ENCODE peak calls at places on chromosomes 6 and 20, in nine cellular contexts. P is brain microvascular endothelial cell; X is cardiac fibroblast; E is astrocyte of the cerebellum; W is CD8-positive, alpha-beta T cell; T is dorsolateral prefrontal cortex; R is BJ; V is breast epithelium; U is nephron progenitor cell. L is an unnamed sample.

GRCh38 chr20:48202334-48202733 is 417.1 kb upstream of the SULF2 start:
- DNase-seq in P (no peak), X (no peak), E (no peak), W (no peak), T (no peak), R (no peak), V (no peak), U (no peak), L (no peak)

GRCh38 chr6:108948252-108948651 is 100.0 kb downstream of the ARMC2 start:
- DNase-seq in P (peak), X (no peak), E (no peak), W (no peak), T (peak), R (no peak), V (no peak), U (no peak), L (no peak)

GRCh38 chr6:118751072-118751471 is 99.7 kb upstream of the CEP85L start:
- DNase-seq in P (no peak), X (no peak), E (no peak), W (no peak), T (no peak), R (no peak), V (no peak), U (no peak), L (no peak)

GRCh38 chr6:21200056-21200870 is 393.3 kb upstream of the SOX4 start:
- DNase-seq in P (no peak), X (no peak), E (no peak), W (no peak), T (no peak), R (no peak), V (no peak), U (no peak), L (no peak)

GRCh38 chr6:18431581-18431980 is 44.4 kb downstream of the RNF144B start:
- DNase-seq in P (no peak), X (peak), E (no peak), W (no peak), T (no peak), R (no peak), V (no peak), U (no peak), L (no peak)

GRCh38 chr6:169161572-169162167 is 92.0 kb downstream of the THBS2 start:
- DNase-seq in P (no peak), X (no peak), E (no peak), W (no peak), T (no peak), R (no peak), V (peak), U (no peak), L (no peak)

GRCh38 chr20:37968726-37969401 is 64.4 kb downstream of the TTI1 start:
- DNase-seq in P (peak), X (peak), E (no peak), W (no peak), T (no peak), R (no peak), V (no peak), U (no peak), L (no peak)

GRCh38 chr6:163944897-163945296 is 530.4 kb downstream of the QKI start:
- DNase-seq in P (no peak), X (no peak), E (no peak), W (no peak), T (no peak), R (no peak), V (no peak), U (no peak), L (no peak)

GRCh38 chr20:22584922-22585785 is 782 bp upstream of the FOXA2 start:
- DNase-seq in P (no peak), X (no peak), E (no peak), W (no peak), T (no peak), R (no peak), V (no peak), U (peak), L (no peak)

GRCh38 chr6:85126448-85127178 is 323.3 kb upstream of the NT5E start:
- DNase-seq in P (peak), X (peak), E (no peak), W (no peak), T (peak), R (no peak), V (no peak), U (peak), L (no peak)

GRCh38 chr20:1809121-1809520 is 86.1 kb upstream of the SIRPA start:
- DNase-seq in P (peak), X (peak), E (peak), W (no peak), T (no peak), R (peak), V (no peak), U (no peak), L (no peak)

GRCh38 chr20:62914970-62915457 is 11.3 kb downstream of the DIDO1 start:
- DNase-seq in P (peak), X (peak), E (no peak), W (peak), T (no peak), R (no peak), V (no peak), U (peak), L (no peak)

GRCh38 chr6:158070513-158070912 is 88.8 kb downstream of the SYNJ2 start:
- DNase-seq in P (no peak), X (no peak), E (no peak), W (no peak), T (no peak), R (no peak), V (no peak), U (no peak), L (no peak)

GRCh38 chr6:1701668-1702353 is 92.1 kb downstream of the FOXC1 start:
- DNase-seq in P (peak), X (peak), E (no peak), W (no peak), T (no peak), R (peak), V (no peak), U (no peak), L (no peak)

GRCh38 chr20:56872620-56873458 is 243.7 kb downstream of the TFAP2C start:
- DNase-seq in P (no peak), X (no peak), E (no peak), W (no peak), T (no peak), R (no peak), V (no peak), U (no peak), L (no peak)

GRCh38 chr20:61257596-61257995 is 5.5 kb downstream of the CDH4 start:
- DNase-seq in P (no peak), X (no peak), E (no peak), W (no peak), T (no peak), R (no peak), V (no peak), U (no peak), L (no peak)

GRCh38 chr6:139029470-139030210 is 1.1 kb downstream of the ABRACL start:
- DNase-seq in P (peak), X (peak), E (no peak), W (no peak), T (no peak), R (no peak), V (no peak), U (peak), L (peak)

GRCh38 chr6:169833258-169833794 is 81.9 kb downstream of the ERMARD start:
- DNase-seq in P (no peak), X (peak), E (no peak), W (no peak), T (no peak), R (no peak), V (no peak), U (no peak), L (no peak)

GRCh38 chr6:34414999-34415858 is 10.6 kb downstream of the RPS10 start:
- DNase-seq in P (peak), X (peak), E (peak), W (peak), T (no peak), R (no peak), V (no peak), U (no peak), L (no peak)

GRCh38 chr6:112470950-112471349 is 123.8 kb downstream of the RFPL4B start:
- DNase-seq in P (no peak), X (no peak), E (no peak), W (no peak), T (no peak), R (no peak), V (no peak), U (no peak), L (no peak)

GRCh38 chr6:119463081-119463626 is 113.6 kb upstream of the MAN1A1 start:
- DNase-seq in P (no peak), X (no peak), E (no peak), W (no peak), T (no peak), R (no peak), V (no peak), U (no peak), L (no peak)

GRCh38 chr6:166621114-166621540 is 5.9 kb downstream of the RPS6KA2 start:
- DNase-seq in P (no peak), X (no peak), E (no peak), W (no peak), T (no peak), R (no peak), V (no peak), U (no peak), L (no peak)

GRCh38 chr6:766625-767024 is 73.7 kb upstream of the EXOC2 start:
- DNase-seq in P (no peak), X (no peak), E (no peak), W (no peak), T (no peak), R (no peak), V (no peak), U (no peak), L (no peak)

GRCh38 chr6:141744194-141744925 is 388.4 kb upstream of the GJE1 start:
- DNase-seq in P (no peak), X (no peak), E (no peak), W (no peak), T (no peak), R (no peak), V (no peak), U (no peak), L (no peak)

GRCh38 chr6:100948381-100949133 is 67.4 kb upstream of the ASCC3 start:
- DNase-seq in P (peak), X (peak), E (no peak), W (no peak), T (no peak), R (peak), V (no peak), U (no peak), L (no peak)
- TF ChIP-seq CTCF in P (no peak), X (no peak), E (no peak), W (no peak), T (no peak), R (no peak), V (no peak), U (no peak), L (no peak)

DNA sequence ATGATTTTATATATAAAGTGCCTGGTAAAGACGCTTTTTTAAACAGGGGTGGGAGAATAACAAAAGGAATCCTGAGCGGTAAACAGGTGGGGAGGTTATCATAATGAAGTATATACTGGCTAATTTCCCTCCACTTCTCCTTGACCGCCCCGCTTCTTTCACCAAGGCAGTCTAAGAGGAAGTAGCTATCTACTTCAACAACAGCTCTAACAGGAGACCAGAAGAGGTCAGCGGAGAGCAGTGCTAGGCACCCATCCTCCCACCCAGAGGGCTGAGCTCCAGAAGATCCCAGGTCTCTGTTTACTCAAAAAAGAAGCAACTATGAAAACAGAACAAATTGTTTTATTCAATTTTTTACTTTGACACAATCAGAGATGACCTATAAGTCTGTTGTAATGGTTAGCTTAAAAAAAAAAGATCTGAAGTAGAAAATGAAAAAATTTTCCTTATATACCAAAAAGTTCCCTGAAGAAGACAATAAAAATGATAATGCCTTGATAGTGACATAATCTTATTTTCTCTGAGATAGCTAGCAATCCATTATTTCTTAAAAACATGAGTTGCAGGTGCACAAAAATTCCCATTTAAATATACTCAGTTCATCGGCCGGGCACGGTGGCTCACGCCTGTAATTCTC is 141.1 kb downstream of the PDSS2 start:
- DNase-seq in P (peak), X (peak), E (peak), W (peak), T (no peak), R (no peak), V (no peak), U (peak), L (no peak)
- TF ChIP-seq CTCF in P (peak), X (peak), E (peak), W (no peak), T (peak), R (peak), V (no peak), U (peak), L (no peak)

GRCh38 chr6:72080260-72080941 is 194.1 kb downstream of the RIMS1 start:
- DNase-seq in P (no peak), X (no peak), E (no peak), W (no peak), T (no peak), R (no peak), V (no peak), U (no peak), L (no peak)
- TF ChIP-seq CTCF in P (no peak), X (no peak), E (no peak), W (no peak), T (no peak), R (no peak), V (no peak), U (no peak), L (no peak)

DNA sequence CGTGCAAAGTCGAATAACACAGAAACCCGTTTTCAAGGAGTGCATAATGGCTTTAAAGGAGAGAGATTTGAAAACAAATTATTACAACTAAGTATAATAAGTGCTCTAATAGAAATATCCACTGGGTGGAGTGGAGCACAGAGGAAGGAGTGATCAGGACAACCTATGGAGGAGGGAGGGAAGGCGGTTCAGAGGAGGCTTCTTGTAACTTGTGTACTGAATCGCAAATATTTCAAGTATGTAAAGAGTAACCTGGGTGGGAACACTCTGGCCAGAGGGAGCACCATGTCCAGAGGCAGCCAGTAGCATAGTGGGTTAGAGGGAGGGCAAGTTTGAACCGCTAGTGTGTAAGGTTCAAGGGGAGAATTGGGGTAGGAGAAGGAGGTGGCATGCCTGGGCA is 21.6 kb upstream of the TNFAIP3 start:
- DNase-seq in P (no peak), X (peak), E (no peak), W (no peak), T (no peak), R (no peak), V (no peak), U (no peak), L (no peak)
- TF ChIP-seq CTCF in P (peak), X (peak), E (peak), W (no peak), T (no peak), R (peak), V (no peak), U (no peak), L (no peak)

GRCh38 chr6:95548188-95548837 is 29.0 kb upstream of the MANEA start:
- DNase-seq in P (no peak), X (no peak), E (no peak), W (no peak), T (no peak), R (no peak), V (no peak), U (no peak), L (no peak)

GRCh38 chr6:95547043-95547442 is 30.3 kb upstream of the MANEA start:
- DNase-seq in P (no peak), X (no peak), E (no peak), W (no peak), T (no peak), R (no peak), V (no peak), U (no peak), L (no peak)

GRCh38 chr6:95553880-95554279 is 23.5 kb upstream of the MANEA start:
- DNase-seq in P (no peak), X (no peak), E (no peak), W (no peak), T (no peak), R (no peak), V (no peak), U (no peak), L (no peak)

DNA sequence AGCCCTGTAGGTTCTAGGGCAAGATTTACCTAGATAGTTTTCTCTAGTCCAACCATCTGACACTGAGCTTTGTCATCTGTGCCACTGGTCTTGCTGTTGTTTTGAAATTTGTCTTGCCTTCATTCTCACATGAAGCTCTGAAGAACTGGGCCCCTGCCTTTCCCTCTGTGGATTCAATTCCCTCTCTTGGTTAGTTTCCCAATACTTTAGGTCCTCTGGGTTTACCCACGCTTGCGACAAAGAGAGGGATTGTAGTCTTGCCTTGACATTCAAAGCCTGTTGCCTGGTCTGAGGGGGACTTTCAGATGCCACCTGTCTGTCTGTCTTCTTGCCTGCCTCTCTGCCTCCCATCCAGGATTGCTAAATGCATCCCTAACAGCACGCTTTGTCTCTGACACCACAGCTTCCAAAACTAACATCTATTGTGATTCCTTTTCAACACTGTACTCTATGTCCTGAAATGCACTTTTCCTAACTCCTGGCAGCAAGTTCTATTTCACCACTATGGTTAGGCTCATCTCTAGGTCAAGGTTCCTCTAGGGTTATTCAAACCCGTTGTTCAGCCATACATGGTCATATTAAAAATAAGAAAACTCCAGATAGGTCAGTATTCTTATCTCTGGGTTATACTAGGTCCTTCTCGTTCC is 25.5 kb upstream of the MANEA start:
- DNase-seq in P (no peak), X (no peak), E (no peak), W (no peak), T (no peak), R (no peak), V (no peak), U (no peak), L (no peak)
- TF ChIP-seq CTCF in P (no peak), X (no peak), E (no peak), W (no peak), T (no peak), R (no peak), V (no peak), U (no peak), L (no peak)

DNA sequence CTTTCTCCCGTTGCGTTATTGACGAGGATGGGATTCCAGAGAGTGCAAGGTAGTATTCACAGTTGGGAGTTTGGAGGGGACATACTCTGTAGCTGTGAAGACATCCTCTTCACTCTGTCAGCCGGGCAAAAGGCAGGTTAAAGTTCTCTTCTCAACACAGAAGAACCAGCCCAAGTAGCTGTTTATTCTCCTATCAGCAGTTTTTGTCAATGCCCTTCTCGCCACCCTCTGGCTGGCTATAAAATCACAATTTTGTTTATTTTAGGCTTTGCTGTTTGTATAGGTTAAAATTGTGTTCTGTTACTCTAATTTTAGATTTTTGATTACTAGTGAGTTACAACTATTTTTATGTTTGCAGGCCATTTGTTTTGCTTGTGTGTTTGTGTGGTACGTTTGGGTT is 37.9 kb upstream of the MAS1 start:
- DNase-seq in P (no peak), X (peak), E (no peak), W (no peak), T (no peak), R (no peak), V (no peak), U (no peak), L (no peak)
- TF ChIP-seq CTCF in P (peak), X (no peak), E (no peak), W (peak), T (peak), R (peak), V (no peak), U (no peak), L (no peak)

GRCh38 chr6:56366112-56366852 is 118.9 kb upstream of the COL21A1 start:
- DNase-seq in P (no peak), X (no peak), E (no peak), W (no peak), T (no peak), R (no peak), V (no peak), U (no peak), L (no peak)

GRCh38 chr6:56370591-56371198 is 123.3 kb upstream of the COL21A1 start:
- DNase-seq in P (peak), X (peak), E (peak), W (no peak), T (no peak), R (peak), V (no peak), U (no peak), L (no peak)

GRCh38 chr6:56372621-56373020 is 125.2 kb upstream of the COL21A1 start:
- DNase-seq in P (no peak), X (peak), E (no peak), W (no peak), T (no peak), R (no peak), V (no peak), U (no peak), L (no peak)

GRCh38 chr6:56368484-56368883 is 121.1 kb upstream of the COL21A1 start:
- DNase-seq in P (no peak), X (peak), E (no peak), W (no peak), T (no peak), R (no peak), V (no peak), U (no peak), L (no peak)

DNA sequence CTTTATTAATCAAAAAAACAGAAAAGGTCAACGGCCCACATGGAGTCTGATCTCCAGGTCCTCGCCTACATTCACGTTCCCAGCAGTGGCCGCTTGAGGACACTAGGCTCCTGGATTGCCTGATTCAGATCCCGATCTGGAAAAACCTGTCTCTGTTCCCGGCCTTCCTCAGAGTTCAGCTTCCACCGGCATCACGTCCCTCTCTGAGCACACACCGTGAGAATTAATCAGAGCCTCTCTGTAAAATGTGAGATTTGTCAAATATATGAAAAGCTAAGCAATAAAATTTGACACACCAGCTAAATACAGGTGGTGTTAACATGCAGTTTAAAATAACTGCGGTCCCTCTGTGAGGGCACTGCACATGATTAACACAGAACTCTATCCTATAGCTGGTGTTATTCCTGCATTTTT is 122.8 kb upstream of the COL21A1 start:
- DNase-seq in P (peak), X (peak), E (no peak), W (no peak), T (no peak), R (no peak), V (peak), U (peak), L (no peak)
- TF ChIP-seq CTCF in P (peak), X (peak), E (peak), W (no peak), T (no peak), R (peak), V (peak), U (peak), L (no peak)